ENCODE peak calls at places on chromosomes 16 and 17, in five cellular contexts. N is HepG2, Z is K562, A is upper lobe of left lung, U is GM12878. X is an unnamed sample. For H3K27me3, the result is how much of the 10 kb centered on the place peaks cover.

GRCh38 chr17:73343739-73344454 is 32.1 kb upstream of the CDC42EP4 start:
- ATAC-seq in U (no peak), N (no peak), Z (no peak), A (no peak), X (no peak)

GRCh38 chr16:74449470-74449869 is 28.2 kb upstream of the CLEC18B start:
- ATAC-seq in A (no peak), N (peak), Z (no peak), U (no peak), X (peak)

GRCh38 chr16:8736123-8736680 is 61.2 kb downstream of the TMEM186 start:
- ATAC-seq in U (no peak), N (no peak), A (peak), Z (no peak), X (no peak)

GRCh38 chr17:15966183-15966878 is 21.4 kb downstream of the ADORA2B start:
- ATAC-seq in Z (peak), N (peak), U (no peak), A (peak), X (no peak)

GRCh38 chr16:86925067-86925791 is 346.9 kb downstream of the FOXL1 start:
- ATAC-seq in A (no peak), N (no peak), U (no peak), Z (no peak), X (no peak)

GRCh38 chr16:47886631-47887415 is 269.0 kb downstream of the ABCC12 start:
- ATAC-seq in A (no peak), N (no peak), Z (no peak), U (no peak), X (no peak)

GRCh38 chr17:64152428-64153125 is 22.6 kb upstream of the ERN1 start:
- ATAC-seq in A (no peak), U (no peak), Z (no peak), N (no peak), X (no peak)

GRCh38 chr17:7632492-7632894 is 2.6 kb downstream of the SHBG start:
- ATAC-seq in Z (peak), N (peak), U (peak), A (peak), X (no peak)

GRCh38 chr17:28113269-28113668 is 70.8 kb downstream of the NLK start:
- ATAC-seq in U (no peak), A (no peak), Z (peak), N (no peak), X (no peak)

GRCh38 chr17:49497147-49498036 is 2.3 kb downstream of the NGFR start:
- ATAC-seq in A (no peak), Z (no peak), N (peak), U (no peak), X (peak)
- H3K27me3 ChIP-seq in A (under half), Z (under half), N (under half), U (under half), X (half or more)

GRCh38 chr17:75779250-75779986 is 5.2 kb upstream of the UNK start:
- ATAC-seq in U (peak), A (peak), N (peak), Z (peak), X (peak)
- TF ChIP-seq EP300 in U (peak), A (peak), N (no peak), Z (peak), X (no peak)

GRCh38 chr17:57744195-57745170 is 616 bp downstream of the CCDC182 start:
- ATAC-seq in N (no peak), A (no peak), U (peak), Z (no peak), X (no peak)

GRCh38 chr17:57747221-57748017 is 2.3 kb upstream of the CCDC182 start:
- ATAC-seq in U (peak), N (peak), A (no peak), Z (peak), X (peak)

GRCh38 chr17:57749701-57750100 is 4.6 kb upstream of the CCDC182 start:
- ATAC-seq in Z (no peak), N (no peak), U (no peak), A (no peak), X (no peak)

GRCh38 chr17:57745242-57745641 is at the start of gene CCDC182:
- ATAC-seq in Z (no peak), A (no peak), N (no peak), U (peak), X (no peak)

DNA sequence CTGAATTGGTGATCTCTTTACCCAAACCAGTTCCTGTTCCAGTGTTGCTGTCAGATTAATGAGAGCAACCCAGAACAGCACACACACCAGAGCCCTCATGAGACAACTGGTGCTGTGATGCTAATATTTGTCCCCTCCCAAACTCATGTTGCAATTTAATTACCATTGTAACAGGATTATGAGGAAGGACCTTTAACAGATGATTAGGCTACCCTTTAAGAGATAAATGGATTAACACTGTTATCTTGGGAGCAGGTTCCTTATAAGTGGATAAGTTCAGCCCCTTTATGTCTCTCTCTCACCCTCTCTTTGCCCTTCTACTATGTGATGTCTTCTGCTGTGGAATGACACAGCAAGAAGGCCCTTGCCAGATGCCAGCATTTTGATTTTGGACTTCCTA is 1.1 kb upstream of the CCDC182 start:
- ATAC-seq in A (no peak), Z (no peak), N (no peak), U (no peak), X (no peak)
- H3K27me3 ChIP-seq in A (under half), Z (under half), N (under half), U (under half), X (under half)

GRCh38 chr16:77143364-77143763 is 47.6 kb upstream of the MON1B start:
- ATAC-seq in N (no peak), Z (no peak), U (no peak), A (no peak), X (no peak)
- TF ChIP-seq EP300 in N (no peak), Z (no peak), U (no peak), A (no peak), X (no peak)

GRCh38 chr17:82376042-82376730 is 4.6 kb downstream of the UTS2R start:
- ATAC-seq in Z (no peak), A (peak), U (no peak), N (peak), X (peak)
- H3K27me3 ChIP-seq in Z (under half), A (under half), U (under half), N (under half), X (half or more)

GRCh38 chr17:33935822-33936221 is 319.3 kb upstream of the CCL2 start:
- ATAC-seq in N (no peak), A (no peak), U (no peak), Z (no peak), X (no peak)

GRCh38 chr17:33939959-33940358 is 315.1 kb upstream of the CCL2 start:
- ATAC-seq in U (no peak), N (no peak), A (no peak), Z (no peak), X (no peak)

GRCh38 chr17:33936764-33937163 is 318.3 kb upstream of the CCL2 start:
- ATAC-seq in A (no peak), N (no peak), Z (no peak), U (no peak), X (no peak)

GRCh38 chr17:33932996-33933395 is 322.1 kb upstream of the CCL2 start:
- ATAC-seq in Z (no peak), U (no peak), N (no peak), A (no peak), X (no peak)

GRCh38 chr17:33934696-33935095 is 320.4 kb upstream of the CCL2 start:
- ATAC-seq in N (no peak), A (no peak), Z (no peak), U (no peak), X (no peak)
- TF ChIP-seq EP300 in N (no peak), A (no peak), Z (no peak), U (no peak), X (no peak)

GRCh38 chr17:82394296-82394695 is 22.7 kb downstream of the UTS2R start:
- ATAC-seq in U (no peak), Z (no peak), A (no peak), N (no peak), X (no peak)
- H3K27me3 ChIP-seq in U (under half), Z (under half), A (under half), N (under half), X (under half)

GRCh38 chr16:30377812-30378235 is 3.2 kb downstream of the MYL11 start:
- ATAC-seq in U (peak), Z (peak), N (peak), A (peak), X (peak)
- TF ChIP-seq EP300 in U (no peak), Z (no peak), N (no peak), A (no peak), X (no peak)

DNA sequence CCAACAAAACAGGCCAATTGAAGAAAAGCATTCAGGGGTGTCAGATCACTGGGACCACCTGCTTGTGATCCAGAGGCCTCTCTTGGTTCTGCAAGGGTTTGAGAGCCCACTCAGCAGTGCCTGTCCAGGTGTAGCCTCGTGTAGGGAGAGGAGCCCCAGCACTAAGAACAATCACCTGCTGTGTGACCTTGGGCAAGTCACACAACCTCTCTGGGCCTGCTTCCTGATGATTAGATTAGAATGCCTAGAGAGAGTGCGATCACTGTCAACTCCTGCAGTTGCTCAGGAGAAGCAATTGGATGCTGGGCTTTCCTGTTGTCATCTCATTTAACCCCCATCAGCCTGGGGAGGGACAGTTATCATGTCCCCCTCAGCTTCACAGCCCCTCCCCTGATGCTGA is 10.2 kb downstream of the DLX3 start:
- ATAC-seq in U (no peak), A (no peak), N (no peak), Z (no peak), X (no peak)
- H3K27me3 ChIP-seq in U (under half), A (under half), N (under half), Z (under half), X (half or more)